ENCODE peak calls at places on chromosome 2, in ten cellular contexts. C, D, G, T, X, O, M, S, Z and K are unnamed samples.

GRCh38 chr2:45822272-45822630 is 170.8 kb downstream of the PRKCE start:
- DNase-seq in Z (no peak), M (no peak), G (no peak), S (no peak), D (no peak), C (no peak), X (no peak), T (no peak), O (no peak), K (no peak)

GRCh38 chr2:239370403-239370802 is 30.4 kb downstream of the HDAC4 start:
- DNase-seq in O (no peak), G (no peak), D (no peak), Z (no peak), T (no peak), X (no peak), M (no peak), S (no peak), C (no peak), K (no peak)

GRCh38 chr2:40036241-40036640 is 257.2 kb upstream of the THUMPD2 start:
- DNase-seq in Z (no peak), S (no peak), M (no peak), T (no peak), O (no peak), X (no peak), D (no peak), C (no peak), G (no peak), K (no peak)

GRCh38 chr2:24926602-24927252 is 6.7 kb upstream of the ADCY3 start:
- DNase-seq in X (no peak), O (no peak), M (no peak), D (no peak), Z (no peak), T (peak), G (no peak), C (no peak), S (no peak), K (no peak)

GRCh38 chr2:118061135-118061955 is 26.9 kb upstream of the INSIG2 start:
- DNase-seq in T (peak), Z (no peak), S (no peak), M (peak), D (no peak), O (no peak), X (no peak), C (peak), G (peak), K (no peak)

GRCh38 chr2:181685150-181685688 is 4.9 kb upstream of the NEUROD1 start:
- DNase-seq in O (no peak), C (peak), X (peak), Z (no peak), G (no peak), T (no peak), D (no peak), S (no peak), M (no peak), K (no peak)

GRCh38 chr2:26845021-26845420 is 2.9 kb upstream of the DPYSL5 start:
- DNase-seq in C (no peak), M (no peak), O (no peak), G (no peak), X (no peak), T (no peak), D (no peak), Z (no peak), S (no peak), K (no peak)

GRCh38 chr2:127864877-127865276 is 6.9 kb upstream of the POLR2D start:
- DNase-seq in G (no peak), C (no peak), S (no peak), D (no peak), X (no peak), M (no peak), O (no peak), T (no peak), Z (no peak), K (no peak)

GRCh38 chr2:17373041-17373440 is 145.2 kb downstream of the RAD51AP2 start:
- DNase-seq in T (no peak), C (no peak), Z (no peak), G (no peak), X (no peak), S (no peak), M (no peak), O (no peak), D (no peak), K (no peak)

GRCh38 chr2:235008584-235009044 is 56.8 kb downstream of the SH3BP4 start:
- DNase-seq in C (no peak), G (no peak), Z (no peak), T (no peak), S (no peak), M (no peak), O (no peak), D (no peak), X (no peak), K (no peak)

GRCh38 chr2:209380278-209380677 is 43.6 kb upstream of the MAP2 start:
- DNase-seq in D (no peak), S (no peak), O (no peak), X (no peak), G (no peak), T (no peak), C (no peak), Z (no peak), M (no peak), K (no peak)